ENCODE peak calls at places on chromosomes 2 and 18, in six cellular contexts. H is lower leg skin, O is bronchial epithelial cell, W is AG09309, R is AG10803, T is cardiac fibroblast. G is an unnamed sample.

GRCh38 chr18:67513285-67513684 is 3.2 kb downstream of the DSEL start:
- DNase-seq in W (no peak), O (peak; percentile 31), R (no peak), H (no peak), T (no peak), G (no peak)

GRCh38 chr2:37776487-37776886 is 105.0 kb upstream of the CDC42EP3 start:
- DNase-seq in R (peak; percentile 95), W (no peak), H (no peak), T (peak; percentile 82), O (peak; percentile 83), G (peak; percentile 60)

GRCh38 chr2:198311020-198311419 is 506.6 kb downstream of the PLCL1 start:
- DNase-seq in W (no peak), H (no peak), T (no peak), R (no peak), O (no peak), G (no peak)

GRCh38 chr18:53944721-53945120 is 279.7 kb downstream of the MBD2 start:
- DNase-seq in R (no peak), T (no peak), W (no peak), O (no peak), H (no peak), G (no peak)

GRCh38 chr2:224407241-224407680 is 5.4 kb upstream of the FAM124B start:
- DNase-seq in H (no peak), R (no peak), T (peak; percentile 29), O (no peak), W (no peak), G (no peak)

GRCh38 chr18:76791106-76791505 is 31.3 kb upstream of the ZNF236 start:
- DNase-seq in O (no peak), W (no peak), T (no peak), H (peak; percentile 57), R (no peak), G (no peak)

GRCh38 chr18:74146756-74147155 is 878 bp downstream of the FBXO15 start:
- DNase-seq in O (no peak), R (peak; percentile 89), T (peak; percentile 2), H (no peak), W (peak; percentile 59), G (peak; percentile 29)

GRCh38 chr2:12412898-12413305 is 303.8 kb upstream of the TRIB2 start:
- DNase-seq in R (no peak), W (no peak), O (no peak), T (peak; percentile 38), H (no peak), G (no peak)

GRCh38 chr2:136377423-136378382 is 259.8 kb upstream of the CXCR4 start:
- DNase-seq in T (no peak), R (no peak), W (no peak), H (no peak), O (no peak), G (no peak)

GRCh38 chr2:230866704-230867561 is 2.2 kb downstream of the ITM2C start:
- DNase-seq in H (no peak), R (peak; percentile 35), T (peak; percentile 57), O (no peak), W (no peak), G (no peak)

GRCh38 chr2:230864605-230865323 is at the start of gene ITM2C:
- DNase-seq in T (peak; percentile 72), R (peak; percentile 54), W (no peak), H (no peak), O (peak; percentile 38), G (no peak)

GRCh38 chr2:230864122-230864604 is 579 bp upstream of the ITM2C start:
- DNase-seq in O (no peak), H (no peak), W (no peak), R (no peak), T (no peak), G (no peak)

GRCh38 chr2:230865766-230866703 is 1.3 kb downstream of the ITM2C start:
- DNase-seq in R (peak; percentile 16), W (no peak), H (no peak), O (no peak), T (peak; percentile 35), G (no peak)

DNA sequence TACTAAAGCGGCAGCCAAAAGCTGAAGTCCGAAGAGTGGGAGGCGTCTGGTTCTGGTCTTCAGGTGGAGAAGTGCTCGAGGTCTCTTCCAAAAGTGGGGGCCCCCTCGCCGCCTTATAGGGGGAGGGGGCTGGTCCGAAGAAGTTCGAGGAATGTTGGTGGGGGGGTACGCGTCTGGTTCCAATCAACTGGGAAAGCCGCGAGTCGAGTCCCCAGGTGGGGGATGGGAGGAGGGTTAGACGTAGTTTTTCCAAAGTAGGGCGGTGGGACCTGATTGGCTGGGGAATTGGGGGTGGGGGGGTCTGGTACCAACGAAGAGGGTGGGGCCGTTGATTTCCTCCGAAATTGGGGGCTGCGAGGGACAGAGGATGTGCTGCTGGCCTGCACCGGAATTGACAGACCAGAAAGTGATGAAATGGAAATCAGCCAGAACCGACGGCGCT is 603 bp downstream of the ITM2C start:
- DNase-seq in H (no peak), R (no peak), T (peak; percentile 20), O (no peak), W (no peak), G (no peak)
- TF ChIP-seq CTCF in H (no peak), R (no peak), T (no peak), O (no peak), W (no peak), G (no peak)

GRCh38 chr2:48221846-48222516 is 308.0 kb upstream of the STON1 start:
- DNase-seq in R (no peak), T (no peak), H (no peak), W (no peak), O (peak; percentile 84), G (no peak)
- H3K4me3 ChIP-seq in R (no peak overlapping the region), T (no peak overlapping the region), H (no peak overlapping the region), W (no peak overlapping the region), O (no peak overlapping the region), G (no peak overlapping the region)

GRCh38 chr2:160292225-160292624 is 92.2 kb upstream of the ITGB6 start:
- DNase-seq in T (peak; percentile 69), R (no peak), O (no peak), H (no peak), W (no peak), G (no peak)
- TF ChIP-seq CTCF in T (no peak), R (peak; percentile 30), O (no peak), H (no peak), W (peak; percentile 19), G (no peak)

DNA sequence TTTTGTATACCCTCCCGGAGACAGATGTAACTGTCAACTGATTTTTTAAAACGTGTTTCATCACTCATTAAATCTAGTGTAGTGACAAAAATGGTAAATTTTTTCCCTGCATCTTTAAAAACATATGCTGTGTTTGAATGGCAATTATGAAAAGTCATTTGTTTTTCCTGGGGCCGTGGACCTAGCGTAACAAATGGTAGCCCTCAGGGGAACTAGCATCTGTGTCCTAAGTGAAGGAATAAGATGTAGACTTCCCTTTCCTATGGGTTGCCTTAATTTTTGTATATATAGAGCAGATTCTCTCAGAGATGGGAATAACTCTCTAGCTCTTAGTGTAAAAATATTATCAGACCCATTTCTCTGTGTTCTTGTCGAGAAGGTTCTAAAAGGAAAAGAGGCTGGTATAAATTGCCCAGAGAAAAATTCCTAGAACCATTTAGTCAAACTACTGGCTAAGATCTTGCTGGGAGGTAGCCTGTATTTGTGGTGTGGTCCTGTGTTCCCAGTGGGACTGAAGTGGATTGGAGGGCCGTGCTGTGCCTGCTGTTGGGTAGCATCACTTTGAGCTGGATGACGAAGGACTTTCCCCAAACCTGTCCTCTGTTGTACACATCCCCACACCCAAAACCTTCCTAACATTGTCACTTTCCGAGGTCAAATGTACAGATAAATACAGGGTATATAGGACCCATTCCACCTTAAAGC is 85.8 kb downstream of the LIMS1 start:
- DNase-seq in T (no peak), R (no peak), W (no peak), H (no peak), O (no peak), G (no peak)
- H3K4me3 ChIP-seq in T (no peak overlapping the region), R (no peak overlapping the region), W (no peak overlapping the region), H (no peak overlapping the region), O (no peak overlapping the region), G (no peak overlapping the region)

GRCh38 chr2:120953066-120953760 is 217.5 kb downstream of the GLI2 start:
- DNase-seq in R (no peak), O (no peak), H (no peak), W (no peak), T (no peak), G (no peak)
- TF ChIP-seq CTCF in R (no peak), O (no peak), H (no peak), W (no peak), T (no peak), G (no peak)

G was measured in BJ.